ENCODE peak calls at places on chromosomes 3 and 15, in six cellular contexts. A is IMR-90, I is H9, U is H1, G is neuronal stem cell, Y is trophoblast cell. Q is an unnamed sample.

GRCh38 chr3:179956416-179956830 is 80.3 kb downstream of the PEX5L start:
- DNase-seq in G (no peak), Y (no peak), A (no peak), U (no peak), I (no peak), Q (no peak)

GRCh38 chr15:90441011-90441410 is 53.0 kb downstream of the IQGAP1 start:
- DNase-seq in U (no peak), Y (no peak), G (no peak), A (no peak), I (no peak), Q (no peak)

GRCh38 chr3:30299674-30300423 is 306.6 kb upstream of the TGFBR2 start:
- DNase-seq in U (no peak), I (no peak), G (no peak), A (peak), Y (peak), Q (no peak)

GRCh38 chr3:32814371-32814770 is 3.4 kb upstream of the TRIM71 start:
- DNase-seq in A (no peak), U (no peak), I (no peak), Y (no peak), G (no peak), Q (no peak)

GRCh38 chr3:171784937-171785336 is 25.3 kb downstream of the PLD1 start:
- DNase-seq in G (no peak), A (no peak), U (no peak), I (no peak), Y (no peak), Q (no peak)

GRCh38 chr3:10992946-10993728 is 589 bp downstream of the SLC6A1 start:
- DNase-seq in G (no peak), A (no peak), Y (no peak), U (peak), I (peak), Q (no peak)

GRCh38 chr3:131898346-131898745 is 136.5 kb downstream of the CPNE4 start:
- DNase-seq in I (no peak), A (no peak), U (no peak), Y (no peak), G (no peak), Q (no peak)

GRCh38 chr3:58585005-58585786 is 8.0 kb upstream of the FAM107A start:
- DNase-seq in A (peak), Y (peak), G (peak), I (peak), U (peak), Q (peak)

GRCh38 chr15:93319121-93319814 is 230.3 kb upstream of the RGMA start:
- DNase-seq in G (no peak), A (no peak), Y (no peak), I (no peak), U (no peak), Q (no peak)

GRCh38 chr3:161266731-161267150 is 45.6 kb downstream of the NMD3 start:
- DNase-seq in I (no peak), A (peak), Y (no peak), U (no peak), G (no peak), Q (peak)

GRCh38 chr3:19489936-19490335 is 341.6 kb downstream of the KCNH8 start:
- DNase-seq in G (no peak), A (no peak), U (no peak), I (no peak), Y (no peak), Q (no peak)

GRCh38 chr15:42608110-42608531 is 32.7 kb downstream of the STARD9 start:
- DNase-seq in G (no peak), I (no peak), Y (no peak), U (no peak), A (no peak), Q (peak)

GRCh38 chr3:107690522-107691138 is 167.9 kb downstream of the BBX start:
- DNase-seq in G (no peak), I (no peak), Y (peak), U (no peak), A (peak), Q (peak)

GRCh38 chr15:86494475-86494874 is 414.8 kb downstream of the AGBL1 start:
- DNase-seq in A (no peak), G (no peak), Y (no peak), U (no peak), I (no peak), Q (no peak)
- H3K14ac ChIP-seq in A (no peak), G (no peak), Y (no peak), U (no peak), I (no peak), Q (no peak)

GRCh38 chr15:82048809-82049208 is 3.0 kb upstream of the MEX3B start:
- DNase-seq in I (no peak), A (no peak), U (no peak), G (no peak), Y (no peak), Q (no peak)
- H3K4me2 ChIP-seq in I (no peak), A (no peak), U (peak), G (no peak), Y (no peak), Q (no peak)

DNA sequence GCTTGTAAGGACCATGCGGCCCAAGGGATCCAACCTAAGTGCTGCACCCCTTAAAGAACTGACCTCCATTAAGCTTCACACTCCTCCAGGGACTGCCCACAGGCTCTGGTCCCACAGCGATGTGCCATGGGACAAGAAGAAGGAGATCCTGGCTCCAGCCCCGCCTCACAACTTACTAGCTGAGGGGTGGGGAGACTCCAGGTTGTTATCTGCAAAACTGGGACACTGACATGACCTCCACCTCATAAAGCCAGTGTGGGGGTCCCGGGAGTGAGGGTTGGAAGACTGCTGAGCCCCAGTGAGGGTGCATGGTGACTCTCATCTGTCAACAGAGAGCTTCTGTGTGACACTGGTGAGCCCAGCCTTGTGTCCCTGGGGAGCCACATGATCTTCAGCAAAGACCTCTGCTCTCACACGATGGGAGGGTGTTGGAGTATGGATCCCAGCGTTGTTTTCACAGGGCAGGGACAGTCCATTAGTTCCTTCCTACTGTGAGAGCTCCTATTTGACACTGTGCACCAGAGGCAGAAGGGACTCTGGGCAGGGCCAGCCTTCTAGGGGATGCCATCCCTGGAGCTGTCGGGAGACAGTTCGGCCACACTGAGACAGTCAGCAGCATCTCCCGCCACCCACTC is 26.7 kb downstream of the EAF1 start:
- DNase-seq in I (no peak), U (no peak), Y (no peak), A (no peak), G (no peak), Q (no peak)
- H3K27ac ChIP-seq in I (no peak), U (no peak), Y (no peak), A (no peak), G (no peak), Q (no peak)

GRCh38 chr15:87268675-87269074 is 987.9 kb downstream of the NTRK3 start:
- DNase-seq in G (no peak), A (no peak), Y (no peak), I (no peak), U (no peak), Q (peak)

GRCh38 chr15:87263296-87263695 is 993.2 kb downstream of the NTRK3 start:
- DNase-seq in A (no peak), U (no peak), I (no peak), Y (no peak), G (no peak), Q (no peak)

GRCh38 chr15:87269566-87269965 is 987.0 kb downstream of the NTRK3 start:
- DNase-seq in A (no peak), G (no peak), Y (no peak), U (no peak), I (no peak), Q (no peak)

GRCh38 chr15:87263844-87264243 is 992.7 kb downstream of the NTRK3 start:
- DNase-seq in U (no peak), A (no peak), G (no peak), Y (no peak), I (no peak), Q (no peak)

GRCh38 chr15:87267798-87268197 is 988.7 kb downstream of the NTRK3 start:
- DNase-seq in U (no peak), I (no peak), Y (no peak), G (no peak), A (peak), Q (peak)
- H3K14ac ChIP-seq in U (no peak), I (no peak), Y (no peak), G (no peak), A (no peak), Q (no peak)

DNA sequence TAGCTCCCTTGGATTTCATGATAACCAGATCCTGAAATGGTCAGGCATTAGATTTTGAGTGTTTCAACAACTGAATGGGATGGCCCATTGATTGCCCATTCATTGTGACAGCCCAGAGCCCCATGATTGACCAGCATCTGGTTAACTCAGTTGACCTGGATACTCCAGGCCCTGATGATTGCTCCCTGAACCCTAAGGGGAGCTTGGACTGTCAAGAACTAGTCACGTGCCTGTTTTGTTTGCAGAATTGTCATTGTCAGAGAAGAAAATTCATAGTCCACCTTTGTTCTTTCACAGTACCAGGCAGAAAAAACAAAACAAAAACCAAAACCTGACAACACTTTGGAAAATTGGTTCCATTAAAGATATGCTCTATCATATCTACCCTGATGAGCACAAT is 241.3 kb upstream of the ONECUT1 start:
- DNase-seq in U (no peak), Y (no peak), A (no peak), I (no peak), G (no peak), Q (no peak)
- H3K4me2 ChIP-seq in U (no peak), Y (no peak), A (no peak), I (no peak), G (no peak), Q (no peak)